ENCODE peak calls at places on chromosome 13, in ten cellular contexts. J is transverse colon; S is aorta; T is ascending aorta; B is thoracic aorta; Y is HCT116; D is left ventricle myocardium inferior; V is psoas muscle; R is cardiac muscle cell; P is CD8-positive, alpha-beta memory T cell. A is an unnamed sample.

GRCh38 chr13:106753241-106753640 is 185.3 kb upstream of the ARGLU1 start:
- DNase-seq in J (no peak), S (no peak), T (no peak), B (no peak), Y (no peak), D (no peak), V (no peak), R (peak; percentile 28), P (no peak), A (no peak)

GRCh38 chr13:112438094-112438493 is 61.9 kb downstream of the SPACA7 start:
- DNase-seq in J (no peak), S (no peak), T (no peak), B (no peak), Y (no peak), D (no peak), V (no peak), R (no peak), P (no peak), A (no peak)

GRCh38 chr13:113080901-113081521 is 24.6 kb upstream of the F7 start:
- DNase-seq in J (no peak), S (peak; percentile 72), T (no peak), B (no peak), Y (no peak), D (no peak), V (no peak), R (peak; percentile 19), P (no peak), A (no peak)

GRCh38 chr13:76129305-76130040 is 493.3 kb downstream of the LMO7 start:
- DNase-seq in J (no peak), S (no peak), T (no peak), B (no peak), Y (no peak), D (no peak), V (no peak), R (peak; percentile 52), P (no peak), A (no peak)

GRCh38 chr13:65965496-65965895 is 1264.6 kb downstream of the PCDH9 start:
- DNase-seq in J (no peak), S (no peak), T (no peak), B (no peak), Y (no peak), D (no peak), V (no peak), R (no peak), P (no peak), A (no peak)

GRCh38 chr13:76329004-76329403 is 557.2 kb downstream of the KCTD12 start:
- DNase-seq in J (no peak), S (no peak), T (no peak), B (no peak), Y (no peak), D (no peak), V (no peak), R (no peak), P (no peak), A (no peak)

GRCh38 chr13:106561551-106562170 is 6.3 kb downstream of the ARGLU1 start:
- DNase-seq in J (no peak), S (no peak), T (no peak), B (no peak), Y (no peak), D (no peak), V (no peak), R (peak; percentile 40), P (no peak), A (no peak)

GRCh38 chr13:44810067-44810840 is 179.0 kb downstream of the NUFIP1 start:
- DNase-seq in J (peak; percentile 46), S (no peak), T (peak; percentile 73), B (no peak), Y (no peak), D (no peak), V (no peak), R (peak; percentile 34), P (no peak), A (peak; percentile 62)

GRCh38 chr13:109130093-109130835 is 500.9 kb downstream of the MYO16 start:
- DNase-seq in J (no peak), S (no peak), T (no peak), B (no peak), Y (no peak), D (no peak), V (no peak), R (no peak), P (no peak), A (no peak)

GRCh38 chr13:101390461-101390860 is 25.8 kb downstream of the NALCN start:
- DNase-seq in J (no peak), S (no peak), T (no peak), B (no peak), Y (no peak), D (no peak), V (no peak), R (no peak), P (no peak), A (no peak)

GRCh38 chr13:52454459-52454824 is 836 bp upstream of the CKAP2 start:
- DNase-seq in J (peak; percentile 53), S (no peak), T (no peak), B (no peak), Y (no peak), D (no peak), V (no peak), R (peak; percentile 10), P (no peak), A (no peak)

GRCh38 chr13:49134305-49134704 is 85.8 kb upstream of the MLNR start:
- DNase-seq in J (no peak), S (no peak), T (no peak), B (no peak), Y (no peak), D (no peak), V (no peak), R (no peak), P (no peak), A (no peak)

GRCh38 chr13:53237696-53238095 is 209.1 kb downstream of the OLFM4 start:
- DNase-seq in J (no peak), S (no peak), T (no peak), B (no peak), Y (no peak), D (no peak), V (no peak), R (no peak), P (no peak), A (no peak)

GRCh38 chr13:67134322-67135129 is 95.6 kb downstream of the PCDH9 start:
- DNase-seq in J (no peak), S (no peak), T (no peak), B (no peak), Y (no peak), D (no peak), V (no peak), R (no peak), P (no peak), A (no peak)

GRCh38 chr13:23516190-23516589 is 54.0 kb upstream of the TNFRSF19 start:
- DNase-seq in J (no peak), S (no peak), T (no peak), B (no peak), Y (no peak), D (no peak), V (no peak), R (no peak), P (no peak), A (no peak)

GRCh38 chr13:68810660-68811059 is 1297.0 kb upstream of the ATXN8OS start:
- DNase-seq in J (no peak), S (no peak), T (no peak), B (no peak), Y (no peak), D (no peak), V (no peak), R (peak; percentile 37), P (no peak), A (no peak)

GRCh38 chr13:52061587-52061986 is 37.1 kb downstream of the UTP14C start:
- DNase-seq in J (no peak), S (no peak), T (no peak), B (no peak), Y (no peak), D (no peak), V (no peak), R (no peak), P (no peak), A (no peak)

GRCh38 chr13:99495478-99496321 is 5.6 kb upstream of the TM9SF2 start:
- DNase-seq in J (no peak), S (no peak), T (no peak), B (no peak), Y (no peak), D (no peak), V (no peak), R (no peak), P (no peak), A (no peak)

GRCh38 chr13:29568731-29569130 is 26.8 kb downstream of the SLC7A1 start:
- DNase-seq in J (no peak), S (no peak), T (no peak), B (no peak), Y (no peak), D (no peak), V (no peak), R (no peak), P (no peak), A (no peak)

GRCh38 chr13:113777311-113778260 is 18.6 kb downstream of the TMEM255B start:
- DNase-seq in J (no peak), S (peak; percentile 76), T (no peak), B (no peak), Y (no peak), D (no peak), V (no peak), R (peak; percentile 81), P (no peak), A (no peak)

GRCh38 chr13:71460179-71460578 is 406.8 kb downstream of the DACH1 start:
- DNase-seq in J (no peak), S (no peak), T (no peak), B (no peak), Y (no peak), D (no peak), V (no peak), R (no peak), P (no peak), A (no peak)
- H3K9me3 ChIP-seq in J (no peaks in the 10 kb centered on the region), S (no peaks in the 10 kb centered on the region), T (no peaks in the 10 kb centered on the region), B (no peaks in the 10 kb centered on the region), Y (no peaks in the 10 kb centered on the region), D (no peaks in the 10 kb centered on the region), V (no peaks in the 10 kb centered on the region), R (no peaks in the 10 kb centered on the region), P (no peaks in the 10 kb centered on the region), A (no peaks in the 10 kb centered on the region)

GRCh38 chr13:110698689-110699088 is 7.2 kb downstream of the CARS2 start:
- DNase-seq in J (no peak), S (no peak), T (no peak), B (no peak), Y (no peak), D (no peak), V (no peak), R (no peak), P (no peak), A (no peak)
- H3K36me3 ChIP-seq in J (no peaks in the 10 kb centered on the region), S (peaks cover 3% of the 10 kb centered on the region), T (peaks cover 49% of the 10 kb centered on the region), B (peaks cover 44% of the 10 kb centered on the region), Y (peaks cover 39% of the 10 kb centered on the region), D (peaks cover 75% of the 10 kb centered on the region), V (peaks cover 71% of the 10 kb centered on the region), R (peaks cover 14% of the 10 kb centered on the region), P (peaks cover 30% of the 10 kb centered on the region), A (peaks cover 81% of the 10 kb centered on the region)

GRCh38 chr13:95601216-95601615 is 43.3 kb downstream of the DZIP1 start:
- DNase-seq in J (no peak), S (no peak), T (no peak), B (no peak), Y (no peak), D (no peak), V (no peak), R (no peak), P (no peak), A (no peak)
- H3K27ac ChIP-seq in J (no peak overlapping the region), S (no peak overlapping the region), T (no peak overlapping the region), B (no peak overlapping the region), Y (no peak overlapping the region), D (no peak overlapping the region), V (no peak overlapping the region), R (no peak overlapping the region), P (no peak overlapping the region), A (no peak overlapping the region)

GRCh38 chr13:104616990-104617389 is 1550.8 kb upstream of the SLC10A2 start:
- DNase-seq in J (no peak), S (no peak), T (no peak), B (no peak), Y (no peak), D (no peak), V (no peak), R (no peak), P (no peak), A (no peak)

GRCh38 chr13:104614746-104615145 is 1548.5 kb upstream of the SLC10A2 start:
- DNase-seq in J (no peak), S (no peak), T (no peak), B (no peak), Y (no peak), D (no peak), V (no peak), R (no peak), P (no peak), A (no peak)
- H3K9me3 ChIP-seq in J (no peaks in the 10 kb centered on the region), S (no peaks in the 10 kb centered on the region), T (no peaks in the 10 kb centered on the region), B (no peaks in the 10 kb centered on the region), Y (no peaks in the 10 kb centered on the region), D (no peaks in the 10 kb centered on the region), V (no peaks in the 10 kb centered on the region), R (no peaks in the 10 kb centered on the region), P (no peaks in the 10 kb centered on the region), A (no peaks in the 10 kb centered on the region)

A was measured in tibial artery.